ENCODE peak calls at places on chromosomes 5 and 9, in nine cellular contexts. D is HCT116; H is fibroblast of mammary gland; Z is activated CD4-positive, alpha-beta T cell treated with anti-CD3 and anti-CD28 coated beads, Interleukin-2, amount 50 U/mL, for 48 hours; C is mucosa of gallbladder; X is fibroblast of lung; W is A172; M is coronary artery; A is NCI-H187. P is an unnamed sample.

GRCh38 chr5:138961711-138962110 is 86.6 kb upstream of the LRRTM2 start:
- DNase-seq in D (no peak), X (no peak), C (no peak), H (no peak), W (no peak), M (no peak), A (no peak), Z (no peak), P (no peak)

GRCh38 chr5:157602505-157602904 is 26.9 kb upstream of the ADAM19 start:
- DNase-seq in H (peak), C (no peak), A (no peak), Z (peak), M (no peak), D (no peak), X (no peak), W (peak), P (no peak)

GRCh38 chr9:91376239-91376638 is 14.5 kb upstream of the AUH start:
- DNase-seq in X (peak), M (no peak), D (no peak), H (peak), W (no peak), Z (no peak), A (no peak), C (no peak), P (no peak)

GRCh38 chr9:14480561-14480960 is 166.6 kb upstream of the NFIB start:
- DNase-seq in M (no peak), H (no peak), D (no peak), Z (no peak), W (no peak), C (no peak), X (no peak), A (no peak), P (no peak)

GRCh38 chr5:169221519-169221918 is 79.4 kb downstream of the SLIT3 start:
- DNase-seq in Z (no peak), M (peak), W (no peak), A (no peak), D (no peak), H (no peak), C (no peak), X (no peak), P (no peak)

GRCh38 chr9:129100383-129101169 is 10.0 kb downstream of the CRAT start:
- DNase-seq in C (no peak), Z (no peak), X (no peak), H (no peak), A (no peak), D (no peak), W (no peak), M (no peak), P (no peak)

GRCh38 chr5:149959406-149960236 is 937 bp upstream of the SLC26A2 start:
- DNase-seq in A (no peak), W (peak), D (peak), X (peak), M (no peak), C (no peak), H (peak), Z (peak), P (peak)

GRCh38 chr5:172007153-172007794 is 836 bp upstream of the FBXW11 start:
- DNase-seq in A (no peak), C (no peak), D (no peak), H (peak), W (peak), Z (peak), X (no peak), M (no peak), P (no peak)

GRCh38 chr5:135069016-135069770 is 35.2 kb upstream of the PITX1 start:
- DNase-seq in Z (no peak), C (no peak), A (no peak), W (no peak), H (no peak), X (no peak), D (no peak), M (no peak), P (peak)

GRCh38 chr9:128371622-128372117 is 496 bp downstream of the URM1 start:
- DNase-seq in M (no peak), Z (no peak), W (no peak), H (no peak), A (no peak), D (no peak), C (no peak), X (no peak), P (no peak)

GRCh38 chr5:96930058-96930457 is 5.8 kb upstream of the LNPEP start:
- DNase-seq in Z (no peak), M (no peak), X (no peak), D (no peak), H (no peak), W (no peak), C (no peak), A (no peak), P (no peak)

GRCh38 chr9:7246181-7246580 is 488.4 kb downstream of the KDM4C start:
- DNase-seq in A (no peak), W (no peak), M (no peak), X (no peak), C (no peak), H (no peak), Z (no peak), D (no peak), P (no peak)

GRCh38 chr9:105063665-105064247 is 135.8 kb upstream of the ABCA1 start:
- DNase-seq in M (no peak), D (no peak), W (peak), C (no peak), Z (peak), X (peak), A (no peak), H (peak), P (peak)

GRCh38 chr5:44536650-44537260 is 147.5 kb upstream of the FGF10 start:
- DNase-seq in Z (peak), D (peak), M (no peak), W (peak), A (no peak), X (peak), C (peak), H (peak), P (peak)

GRCh38 chr5:124393564-124394379 is 352.7 kb downstream of the ZNF608 start:
- DNase-seq in Z (no peak), X (no peak), H (no peak), A (no peak), M (no peak), C (no peak), D (no peak), W (no peak), P (no peak)

GRCh38 chr5:67612961-67613360 is 416.4 kb upstream of the CD180 start:
- DNase-seq in M (no peak), X (no peak), W (no peak), Z (no peak), A (no peak), C (no peak), D (no peak), H (no peak), P (no peak)

GRCh38 chr9:121499427-121500164 is at the start of gene GGTA1:
- DNase-seq in Z (peak), D (no peak), W (peak), X (peak), H (peak), A (no peak), M (no peak), C (no peak), P (peak)

GRCh38 chr5:150155258-150156032 is at the start of gene PDGFRB:
- DNase-seq in W (peak), H (peak), A (no peak), X (peak), M (peak), C (peak), Z (peak), D (no peak), P (peak)

GRCh38 chr5:164341056-164341619 is 835.7 kb downstream of the MAT2B start:
- DNase-seq in C (no peak), D (no peak), M (no peak), A (no peak), X (no peak), W (no peak), H (no peak), Z (no peak), P (no peak)

GRCh38 chr9:133507246-133507965 is 17.4 kb downstream of the MYMK start:
- DNase-seq in M (no peak), A (no peak), Z (no peak), C (no peak), H (no peak), W (no peak), X (no peak), D (no peak), P (no peak)

GRCh38 chr5:94595281-94595680 is 23.1 kb downstream of the KIAA0825 start:
- DNase-seq in X (peak), W (no peak), D (no peak), A (no peak), C (no peak), M (no peak), Z (no peak), H (no peak), P (no peak)

GRCh38 chr5:5335708-5336211 is 86.7 kb upstream of the ICE1 start:
- DNase-seq in W (peak), C (no peak), D (peak), A (no peak), H (peak), M (no peak), Z (no peak), X (peak), P (no peak)

GRCh38 chr9:135454737-135455136 is 24.8 kb upstream of the PPP1R26 start:
- DNase-seq in Z (no peak), M (no peak), D (no peak), A (no peak), C (no peak), W (no peak), X (no peak), H (no peak), P (no peak)

GRCh38 chr9:29475471-29475870 is 1902.2 kb upstream of the C9orf72 start:
- DNase-seq in X (no peak), W (no peak), D (no peak), A (no peak), C (no peak), M (no peak), Z (no peak), H (no peak), P (no peak)

GRCh38 chr5:139795074-139796001 is at the start of gene PSD2:
- DNase-seq in M (no peak), H (no peak), X (no peak), Z (peak), A (no peak), D (no peak), C (no peak), W (no peak), P (peak)

GRCh38 chr5:93219641-93220145 is 361.3 kb downstream of the NR2F1-AS1 start:
- DNase-seq in C (no peak), X (peak), Z (no peak), D (no peak), M (no peak), H (no peak), W (no peak), A (no peak), P (no peak)

P was measured in retina.